ENCODE peak calls at places on chromosomes 5 and 9, in ten cellular contexts. V is neural progenitor cell; E is stimulated activated CD8-positive, alpha-beta memory T cell treated with anti-CD3 and anti-CD28 coated beads, Interleukin-7, amount 100 ng/mL, for 4 hours; I is fibroblast of mammary gland; P is activated naive CD4-positive, alpha-beta T cell; J is T-cell; Q is AG04450; A is stimulated activated CD4-positive, alpha-beta T cell treated with anti-CD3 and anti-CD28 coated beads, Interleukin-2, amount 100 ng/mL, for 48 hours; C is GM23248; O is activated CD8-positive, alpha-beta T cell treated with anti-CD3 and anti-CD28 coated beads, Interleukin-2, amount 10 ng/mL, durations not matched to agents 7 days and 5 days. W is an unnamed sample.

GRCh38 chr9:104810421-104811339 is 46.8 kb downstream of the NIPSNAP3B start:
- DNase-seq in A (no peak), J (no peak), Q (no peak), C (peak), E (no peak), O (no peak), P (no peak), I (peak), V (no peak), W (peak)

GRCh38 chr5:135339623-135340022 is 59.4 kb downstream of the MACROH2A1 start:
- DNase-seq in C (no peak), E (no peak), J (no peak), Q (no peak), V (no peak), O (no peak), P (no peak), A (no peak), I (no peak), W (no peak)

GRCh38 chr5:124932791-124933600 is 186.6 kb upstream of the ZNF608 start:
- DNase-seq in Q (no peak), C (peak), V (no peak), O (no peak), J (no peak), I (peak), P (no peak), A (no peak), E (no peak), W (peak)

GRCh38 chr5:56757077-56757476 is 58.3 kb upstream of the MAP3K1 start:
- DNase-seq in A (no peak), O (no peak), Q (no peak), C (peak), I (no peak), J (no peak), P (no peak), E (no peak), V (no peak), W (no peak)

GRCh38 chr9:3963266-3964019 is 336.4 kb downstream of the GLIS3 start:
- DNase-seq in C (peak), O (no peak), Q (peak), P (no peak), A (no peak), E (no peak), J (no peak), V (no peak), I (peak), W (peak)

GRCh38 chr5:151896041-151896691 is 28.5 kb downstream of the GLRA1 start:
- DNase-seq in V (no peak), E (no peak), P (no peak), C (peak), I (peak), A (no peak), O (no peak), J (no peak), Q (no peak), W (peak)

GRCh38 chr9:137138058-137138697 is 776 bp upstream of the GRIN1 start:
- DNase-seq in A (no peak), V (peak), E (no peak), J (no peak), I (no peak), Q (no peak), O (no peak), P (no peak), C (no peak), W (no peak)

GRCh38 chr5:43638556-43638955 is 35.6 kb downstream of the NNT start:
- DNase-seq in E (no peak), A (no peak), V (no peak), I (peak), P (no peak), J (no peak), O (no peak), Q (no peak), C (peak), W (peak)

GRCh38 chr9:95620296-95620695 is 103.5 kb upstream of the PTCH1 start:
- DNase-seq in J (no peak), Q (no peak), O (no peak), P (no peak), I (no peak), E (no peak), A (no peak), C (no peak), V (no peak), W (no peak)

GRCh38 chr9:125233678-125234077 is 7.5 kb downstream of the HSPA5 start:
- DNase-seq in V (no peak), A (no peak), C (peak), Q (peak), I (peak), O (no peak), P (no peak), J (no peak), E (no peak), W (peak)

GRCh38 chr5:180787711-180788431 is 14.7 kb downstream of the MGAT1 start:
- DNase-seq in P (no peak), Q (no peak), J (no peak), C (no peak), E (no peak), O (peak), V (peak), I (no peak), A (no peak), W (no peak)

GRCh38 chr9:3628239-3628638 is 102.4 kb upstream of the RFX3 start:
- DNase-seq in E (no peak), J (no peak), V (no peak), C (no peak), A (no peak), O (no peak), P (no peak), Q (no peak), I (no peak), W (peak)

GRCh38 chr9:36946653-36947052 is 87.4 kb downstream of the PAX5 start:
- DNase-seq in P (no peak), O (no peak), C (peak), J (no peak), E (no peak), A (no peak), Q (no peak), I (peak), V (no peak), W (peak)

GRCh38 chr9:4090491-4090890 is 209.4 kb downstream of the GLIS3 start:
- DNase-seq in O (no peak), V (no peak), I (no peak), E (no peak), P (no peak), Q (no peak), C (no peak), J (no peak), A (no peak), W (no peak)

GRCh38 chr5:56358703-56359428 is 125.7 kb upstream of the ANKRD55 start:
- DNase-seq in C (peak), I (peak), O (no peak), J (no peak), P (no peak), V (no peak), E (no peak), Q (no peak), A (no peak), W (peak)

GRCh38 chr9:135474915-135475314 is 4.7 kb upstream of the PPP1R26 start:
- DNase-seq in V (peak), A (peak), J (no peak), Q (no peak), I (no peak), C (peak), O (no peak), E (no peak), P (no peak), W (no peak)

GRCh38 chr5:73747696-73748380 is 121.8 kb downstream of the ARHGEF28 start:
- DNase-seq in O (no peak), Q (no peak), I (no peak), C (no peak), J (no peak), A (no peak), P (no peak), V (no peak), E (no peak), W (peak)

GRCh38 chr5:92391-93220 is 638 bp downstream of the PLEKHG4B start:
- DNase-seq in A (no peak), O (no peak), Q (no peak), E (no peak), J (no peak), V (peak), I (no peak), P (no peak), C (no peak), W (peak)

GRCh38 chr5:15992918-15993317 is 186.7 kb downstream of the MARCHF11 start:
- DNase-seq in Q (peak), J (no peak), E (no peak), C (peak), A (no peak), O (no peak), V (no peak), I (peak), P (no peak), W (peak)

GRCh38 chr9:124450241-124450924 is at the start of gene ADGRD2:
- DNase-seq in E (no peak), A (no peak), J (no peak), Q (no peak), P (no peak), C (peak), O (no peak), I (peak), V (peak), W (peak)

GRCh38 chr5:2200261-2200965 is 317.7 kb upstream of the IRX4 start:
- DNase-seq in J (no peak), V (no peak), A (no peak), O (no peak), P (no peak), Q (no peak), C (no peak), I (no peak), E (no peak), W (no peak)

GRCh38 chr5:75571547-75571946 is 39.7 kb upstream of the ANKDD1B start:
- DNase-seq in J (no peak), V (no peak), Q (no peak), O (no peak), C (no peak), P (no peak), E (no peak), A (no peak), I (no peak), W (peak)

GRCh38 chr5:170753311-170753710 is 30.2 kb upstream of the GABRP start:
- DNase-seq in I (no peak), C (no peak), P (no peak), A (no peak), O (no peak), Q (no peak), E (no peak), V (no peak), J (no peak), W (no peak)

GRCh38 chr9:34256104-34256503 is 73.0 kb downstream of the KIF24 start:
- DNase-seq in A (no peak), O (peak), I (no peak), J (no peak), P (no peak), Q (no peak), V (peak), E (no peak), C (peak), W (no peak)

GRCh38 chr5:73893813-73894212 is 267.8 kb downstream of the ARHGEF28 start:
- DNase-seq in P (no peak), I (no peak), O (no peak), J (no peak), A (no peak), C (no peak), V (no peak), Q (no peak), E (no peak), W (no peak)

GRCh38 chr9:100580255-100580654 is 2.4 kb downstream of the CAVIN4 start:
- DNase-seq in V (no peak), P (no peak), A (no peak), I (no peak), O (no peak), J (no peak), C (no peak), E (no peak), Q (no peak), W (no peak)

GRCh38 chr5:82334856-82335255 is 56.7 kb upstream of the RPS23 start:
- DNase-seq in E (no peak), I (peak), C (peak), P (no peak), O (no peak), V (no peak), A (no peak), J (no peak), Q (peak), W (peak)

GRCh38 chr9:110777201-110777842 is 108.7 kb downstream of the MUSK start:
- DNase-seq in J (no peak), P (no peak), Q (no peak), A (no peak), I (peak), C (no peak), V (peak), O (no peak), E (no peak), W (peak)

GRCh38 chr5:154783774-154784460 is 28.7 kb downstream of the LARP1 start:
- DNase-seq in A (no peak), O (no peak), Q (no peak), C (peak), J (no peak), E (no peak), P (no peak), V (no peak), I (peak), W (peak)

GRCh38 chr5:6085461-6085860 is 292.9 kb downstream of the MED10 start:
- DNase-seq in Q (no peak), A (no peak), C (no peak), J (no peak), V (no peak), P (no peak), E (no peak), I (no peak), O (no peak), W (no peak)

GRCh38 chr5:75656311-75657003 is 45.2 kb downstream of the ANKDD1B start:
- DNase-seq in O (no peak), C (peak), E (no peak), P (no peak), I (peak), V (no peak), Q (no peak), J (no peak), A (no peak), W (peak)

GRCh38 chr5:172418847-172419810 is 35.2 kb downstream of the SH3PXD2B start:
- DNase-seq in P (no peak), O (no peak), V (no peak), C (peak), J (no peak), E (no peak), A (no peak), Q (no peak), I (peak), W (peak)

GRCh38 chr9:129178579-129178909 is 483 bp upstream of the IER5L start:
- DNase-seq in E (no peak), V (no peak), A (no peak), O (no peak), I (no peak), Q (no peak), J (no peak), C (no peak), P (no peak), W (no peak)

GRCh38 chr5:178116406-178116885 is 3.1 kb downstream of the N4BP3 start:
- DNase-seq in P (no peak), I (no peak), A (no peak), Q (no peak), V (no peak), O (peak), C (no peak), E (peak), J (peak), W (no peak)

GRCh38 chr5:142825378-142826089 is 55.4 kb downstream of the ARHGAP26 start:
- DNase-seq in A (no peak), Q (no peak), I (no peak), E (no peak), O (no peak), P (no peak), C (no peak), J (no peak), V (peak), W (no peak)

GRCh38 chr5:174310243-174310642 is 264.7 kb downstream of the NSG2 start:
- DNase-seq in J (no peak), A (no peak), I (no peak), V (no peak), Q (no peak), E (no peak), P (no peak), C (no peak), O (no peak), W (no peak)

GRCh38 chr5:59621477-59621876 is 272.0 kb downstream of the PDE4D start:
- DNase-seq in A (no peak), C (peak), E (no peak), I (no peak), J (no peak), Q (no peak), V (no peak), P (no peak), O (no peak), W (no peak)